ENCODE peak calls at places on chromosomes 4 and X, in ten cellular contexts. V is T47D; W is T-helper 1 cell; N is ovary; X is skeletal muscle cell; A is kidney; S is NCI-H524; J is T1000; M is left ventricle myocardium inferior; K is activated CD4-positive, alpha-beta T cell treated with anti-CD3 and anti-CD28 coated beads for 4 hours. B is an unnamed sample.

GRCh38 chr4:68167706-68168105 is 38.0 kb upstream of the TMPRSS11F start:
- DNase-seq in V (no peak), W (no peak), N (no peak), X (no peak), A (no peak), S (peak; percentile 13), J (no peak), M (no peak), K (no peak), B (no peak)

GRCh38 chr4:175807596-175807995 is 4.5 kb downstream of the GPM6A start:
- DNase-seq in V (no peak), W (no peak), N (no peak), X (no peak), A (no peak), S (peak; percentile 50), J (no peak), M (no peak), K (no peak), B (no peak)

GRCh38 chr4:27568236-27568951 is 707.8 kb downstream of the STIM2 start:
- DNase-seq in V (no peak), W (no peak), N (no peak), X (no peak), A (no peak), S (no peak), J (no peak), M (no peak), K (no peak), B (no peak)

GRCh38 chrX:136868283-136869055 is 12.1 kb downstream of the RBMX start:
- DNase-seq in V (no peak), W (no peak), N (no peak), X (no peak), A (no peak), S (no peak), J (no peak), M (no peak), K (no peak), B (no peak)

GRCh38 chr4:107359208-107359607 is 323.1 kb upstream of the DKK2 start:
- DNase-seq in V (no peak), W (no peak), N (no peak), X (no peak), A (no peak), S (no peak), J (no peak), M (no peak), K (no peak), B (no peak)

GRCh38 chrX:33161829-33162228 is 49.5 kb downstream of the DMD start:
- DNase-seq in V (no peak), W (no peak), N (no peak), X (no peak), A (no peak), S (no peak), J (no peak), M (no peak), K (no peak), B (no peak)

GRCh38 chrX:73561791-73562190 is 1.2 kb upstream of the CHIC1 start:
- DNase-seq in V (no peak), W (no peak), N (no peak), X (no peak), A (no peak), S (no peak), J (no peak), M (no peak), K (no peak), B (no peak)

GRCh38 chrX:123846598-123847038 is 13.2 kb upstream of the XIAP start:
- DNase-seq in V (no peak), W (no peak), N (no peak), X (no peak), A (no peak), S (no peak), J (peak; percentile 67), M (no peak), K (no peak), B (no peak)

GRCh38 chr4:139902328-139903217 is 237.0 kb downstream of the MGST2 start:
- DNase-seq in V (no peak), W (no peak), N (peak; percentile 49), X (no peak), A (no peak), S (no peak), J (no peak), M (no peak), K (no peak), B (no peak)

GRCh38 chrX:40073439-40074054 is 24.2 kb downstream of the BCOR start:
- DNase-seq in V (no peak), W (no peak), N (no peak), X (no peak), A (no peak), S (no peak), J (no peak), M (no peak), K (no peak), B (no peak)

GRCh38 chrX:17674611-17675010 is 62.7 kb upstream of the SCML1 start:
- DNase-seq in V (no peak), W (no peak), N (no peak), X (no peak), A (no peak), S (no peak), J (no peak), M (no peak), K (no peak), B (no peak)

B was measured in posterior vena cava.